ENCODE peak calls at places on chromosomes 13 and 19, in five cellular contexts. O, V, R, F and Q are unnamed samples. For H3K36me3, the result is how much of the 10 kb centered on the place peaks cover.

GRCh38 chr13:111526922-111527321 is 206.5 kb downstream of the TEX29 start:
- DNase-seq in O (no peak), F (no peak), R (no peak), V (no peak), Q (no peak)

GRCh38 chr13:73708393-73708985 is 425.7 kb downstream of the KLF12 start:
- DNase-seq in O (peak), V (peak), F (peak), R (peak), Q (no peak)

GRCh38 chr13:23618341-23618740 is 48.1 kb downstream of the TNFRSF19 start:
- DNase-seq in F (no peak), O (peak), R (peak), V (no peak), Q (no peak)

GRCh38 chr13:30334663-30335386 is 27.5 kb upstream of the KATNAL1 start:
- DNase-seq in V (no peak), F (no peak), O (peak), R (no peak), Q (no peak)

GRCh38 chr13:43244482-43244881 is 221.1 kb downstream of the DNAJC15 start:
- DNase-seq in V (no peak), R (no peak), F (no peak), O (no peak), Q (no peak)

GRCh38 chr19:41225238-41226052 is 6.4 kb downstream of the AXL start:
- DNase-seq in O (peak), V (peak), F (peak), R (peak), Q (no peak)

GRCh38 chr13:98482476-98483444 is 94.1 kb downstream of the STK24 start:
- DNase-seq in O (peak), F (peak), V (no peak), R (peak), Q (peak)

GRCh38 chr13:76672422-76672821 is 213.8 kb downstream of the KCTD12 start:
- DNase-seq in R (peak), V (no peak), O (peak), F (no peak), Q (no peak)

GRCh38 chr13:23750383-23751121 is 138.6 kb downstream of the MIPEP start:
- DNase-seq in O (peak), V (no peak), R (no peak), F (no peak), Q (no peak)

GRCh38 chr19:7349231-7349591 is 474 bp downstream of the ARHGEF18 start:
- DNase-seq in R (no peak), F (no peak), O (no peak), V (no peak), Q (no peak)

GRCh38 chr13:39982745-39983144 is 327.3 kb downstream of the COG6 start:
- DNase-seq in F (no peak), O (no peak), V (no peak), R (no peak), Q (peak)

GRCh38 chr19:40799558-40800338 is 757 bp downstream of the EGLN2 start:
- DNase-seq in F (no peak), O (no peak), R (no peak), V (no peak), Q (peak)

GRCh38 chr19:16509141-16510061 is 13.2 kb downstream of the C19orf44 start:
- DNase-seq in O (peak), F (no peak), V (no peak), R (peak), Q (peak)

GRCh38 chr13:75324413-75324940 is 157.5 kb downstream of the TBC1D4 start:
- DNase-seq in V (no peak), R (no peak), O (peak), F (no peak), Q (no peak)

GRCh38 chr13:88544836-88545235 is 873.7 kb downstream of the SLITRK5 start:
- DNase-seq in F (no peak), R (no peak), V (no peak), O (no peak), Q (no peak)

GRCh38 chr19:2483084-2483483 is 7.2 kb downstream of the GADD45B start:
- DNase-seq in R (no peak), V (no peak), O (no peak), F (no peak), Q (no peak)

GRCh38 chr13:42859760-42860159 is 78.4 kb downstream of the FAM216B start:
- DNase-seq in O (no peak), F (no peak), V (no peak), R (no peak), Q (no peak)

GRCh38 chr19:32652893-32653625 is 21.9 kb downstream of the ANKRD27 start:
- DNase-seq in V (no peak), O (peak), F (peak), R (no peak), Q (peak)

GRCh38 chr13:54637377-54637776 is 1608.8 kb downstream of the OLFM4 start:
- DNase-seq in O (no peak), V (no peak), F (no peak), R (no peak), Q (no peak)

GRCh38 chr19:6416658-6417405 is 7.8 kb downstream of the KHSRP start:
- DNase-seq in F (no peak), R (no peak), V (no peak), O (no peak), Q (no peak)

GRCh38 chr19:56114711-56115110 is 6.4 kb downstream of the ZNF787 start:
- DNase-seq in V (no peak), F (no peak), R (no peak), O (no peak), Q (no peak)

GRCh38 chr13:105050696-105051095 is 1484.8 kb downstream of the EFNB2 start:
- DNase-seq in R (no peak), F (no peak), V (no peak), O (peak), Q (no peak)

GRCh38 chr19:6078068-6078467 is 32.2 kb downstream of the RFX2 start:
- DNase-seq in R (no peak), F (no peak), V (no peak), O (no peak), Q (no peak)

GRCh38 chr19:1105217-1105872 is 1.6 kb downstream of the GPX4 start:
- DNase-seq in V (no peak), F (no peak), R (no peak), O (peak), Q (no peak)

GRCh38 chr13:97018029-97018819 is 23.9 kb upstream of the OXGR1 start:
- DNase-seq in V (peak), F (no peak), R (peak), O (peak), Q (peak)

GRCh38 chr19:17405250-17406038 is at the start of gene BST2:
- DNase-seq in O (peak), R (no peak), V (peak), F (peak), Q (peak)

GRCh38 chr19:16914421-16914820 is 25.6 kb downstream of the F2RL3 start:
- DNase-seq in V (no peak), R (no peak), O (no peak), F (no peak), Q (no peak)

GRCh38 chr19:55581145-55581827 is 638 bp upstream of the ZNF579 start:
- DNase-seq in R (no peak), O (no peak), F (no peak), V (no peak), Q (no peak)

GRCh38 chr19:42850981-42851717 is 28.4 kb downstream of the PSG1 start:
- DNase-seq in O (peak), V (no peak), F (no peak), R (peak), Q (peak)

GRCh38 chr19:53659292-53659691 is 27.5 kb downstream of the DPRX start:
- DNase-seq in O (no peak), F (no peak), R (peak), V (no peak), Q (no peak)

GRCh38 chr19:53657778-53658177 is 26.0 kb downstream of the DPRX start:
- DNase-seq in V (no peak), R (no peak), F (no peak), O (no peak), Q (no peak)

GRCh38 chr19:53657330-53657729 is 25.5 kb downstream of the DPRX start:
- DNase-seq in V (no peak), F (no peak), R (no peak), O (no peak), Q (no peak)

GRCh38 chr19:53652476-53652875 is 20.7 kb downstream of the DPRX start:
- DNase-seq in O (no peak), R (no peak), V (no peak), F (no peak), Q (no peak)

GRCh38 chr19:53655042-53655665 is 23.4 kb downstream of the DPRX start:
- DNase-seq in O (no peak), F (no peak), R (no peak), V (no peak), Q (no peak)
- H3K4me3 ChIP-seq in O (no peak), F (no peak), R (no peak), V (no peak), Q (no peak)

DNA sequence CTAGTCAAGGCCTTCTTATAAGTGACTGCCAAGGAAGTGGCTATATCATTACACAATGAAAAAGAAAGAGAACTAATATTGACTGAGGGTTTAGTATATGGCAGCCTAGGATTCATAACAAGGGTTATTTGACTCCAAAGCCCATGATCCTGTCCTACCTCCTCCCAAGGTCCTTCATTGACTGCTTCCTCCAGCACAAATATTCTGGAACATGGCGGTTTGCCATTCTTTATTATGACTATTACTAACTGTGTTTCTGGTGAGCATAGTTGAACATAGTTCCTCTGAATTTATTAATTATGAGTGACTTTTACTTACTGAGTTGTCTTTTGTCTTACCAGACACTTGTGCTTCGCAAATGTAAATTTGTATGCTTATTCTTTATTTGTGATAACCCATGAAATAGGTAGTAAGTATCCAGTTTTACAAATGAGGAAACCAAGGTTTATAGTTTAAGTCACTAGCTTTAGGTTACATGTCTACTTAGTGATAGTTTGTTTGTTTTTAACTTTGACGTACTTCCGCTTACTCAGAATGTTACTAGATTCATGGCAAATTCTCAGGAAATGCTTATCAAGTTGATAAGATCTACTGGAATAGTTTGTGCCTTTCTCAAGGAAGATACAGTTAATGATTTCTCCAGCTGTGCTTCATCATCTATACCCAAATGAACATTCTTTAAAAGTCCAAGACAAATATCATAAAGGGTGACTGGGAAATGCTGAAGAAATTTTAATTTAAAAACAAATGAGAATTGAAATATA is 15.5 kb upstream of the DCLK1 start:
- DNase-seq in O (no peak), R (no peak), V (no peak), F (no peak), Q (no peak)
- H3K36me3 ChIP-seq in O (under half), R (under half), V (under half), F (under half), Q (under half)

GRCh38 chr19:50059045-50059444 is 33.2 kb downstream of the ZNF473 start:
- DNase-seq in V (no peak), O (no peak), R (no peak), F (no peak), Q (no peak)
- H3K4me3 ChIP-seq in V (no peak), O (no peak), R (no peak), F (no peak), Q (no peak)

GRCh38 chr13:46373623-46374022 is 13.4 kb downstream of the RUBCNL start:
- DNase-seq in F (no peak), V (no peak), O (no peak), R (no peak), Q (no peak)

GRCh38 chr13:46374710-46375109 is 12.3 kb downstream of the RUBCNL start:
- DNase-seq in O (no peak), F (no peak), R (no peak), V (no peak), Q (no peak)

GRCh38 chr13:46369506-46370268 is 17.4 kb downstream of the RUBCNL start:
- DNase-seq in R (peak), O (peak), V (no peak), F (no peak), Q (no peak)

GRCh38 chr13:46367622-46368327 is 19.3 kb downstream of the RUBCNL start:
- DNase-seq in O (peak), R (peak), V (no peak), F (no peak), Q (no peak)

DNA sequence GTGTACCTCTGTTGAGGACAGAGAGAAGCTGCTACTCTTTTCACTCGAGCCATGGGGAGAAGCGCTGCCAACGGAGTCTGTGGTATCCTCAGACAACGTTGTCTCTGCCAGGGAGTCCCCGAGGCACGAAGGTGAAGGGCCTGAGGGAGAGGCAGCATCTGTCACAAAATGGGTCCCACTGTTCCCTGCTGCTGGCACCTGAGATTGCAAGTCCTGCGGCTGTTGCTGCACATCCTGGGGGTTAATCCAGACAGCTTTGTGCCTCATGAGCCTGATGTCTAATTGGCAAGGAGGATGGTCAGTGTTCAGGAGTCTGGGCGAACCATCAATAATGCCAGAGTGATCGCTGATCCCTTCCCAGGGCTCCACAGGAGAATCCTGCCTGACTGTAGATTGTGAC is 15.0 kb downstream of the RUBCNL start:
- DNase-seq in F (no peak), O (no peak), R (no peak), V (no peak), Q (no peak)
- H3K36me3 ChIP-seq in F (under half), O (under half), R (under half), V (under half), Q (under half)

GRCh38 chr19:45153339-45154063 is 7.3 kb downstream of the NKPD1 start:
- DNase-seq in F (peak), O (peak), R (no peak), V (peak), Q (peak)

GRCh38 chr19:45150180-45150579 is 10.6 kb downstream of the NKPD1 start:
- DNase-seq in V (no peak), F (no peak), O (no peak), R (no peak), Q (no peak)

GRCh38 chr19:45152504-45153338 is 8.1 kb downstream of the NKPD1 start:
- DNase-seq in F (peak), O (peak), V (peak), R (no peak), Q (peak)

GRCh38 chr19:45150731-45151725 is 9.8 kb downstream of the NKPD1 start:
- DNase-seq in V (no peak), F (no peak), R (peak), O (no peak), Q (no peak)

DNA sequence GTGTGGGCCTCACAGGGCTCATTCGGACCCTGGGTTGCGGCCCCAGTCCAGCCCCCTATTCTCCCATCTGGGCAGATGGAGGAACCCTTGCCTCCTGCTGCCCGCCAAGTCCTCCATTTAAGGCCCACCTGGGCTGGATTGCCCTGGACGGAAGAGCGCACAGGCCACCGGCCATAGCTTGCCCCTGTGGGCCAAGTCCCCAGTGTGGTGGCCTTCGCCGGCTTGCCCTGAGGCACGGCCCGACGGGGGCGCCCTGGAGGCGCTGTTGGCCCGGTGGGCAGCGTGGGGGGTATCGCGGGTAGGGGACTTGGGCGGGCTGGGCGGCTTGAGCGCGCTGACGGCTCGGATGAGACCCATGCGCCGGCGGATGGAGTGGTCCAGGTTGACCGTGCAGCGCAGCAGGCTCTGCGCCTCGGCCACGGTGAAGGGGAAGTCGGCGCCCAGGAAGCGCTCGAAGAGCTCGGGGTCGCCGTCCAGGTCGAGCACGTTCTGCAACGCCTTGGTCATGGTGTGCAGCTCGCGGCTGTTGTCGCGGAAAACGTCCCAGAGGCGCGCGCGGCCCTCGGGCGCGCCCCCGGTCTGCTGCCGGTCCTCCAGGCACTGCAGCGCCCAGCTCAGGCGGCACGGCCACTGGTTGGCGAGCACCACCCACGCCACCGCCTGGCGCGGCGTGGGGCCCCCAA is 8.8 kb downstream of the NKPD1 start:
- DNase-seq in F (no peak), O (no peak), R (no peak), V (no peak), Q (no peak)
- H3K4me3 ChIP-seq in F (no peak), O (peak), R (no peak), V (peak), Q (peak)

GRCh38 chr19:47143322-47144073 is 12.9 kb downstream of the SAE1 start:
- DNase-seq in F (no peak), R (no peak), O (no peak), V (no peak), Q (no peak)

GRCh38 chr19:47144630-47145029 is 14.0 kb downstream of the SAE1 start:
- DNase-seq in V (no peak), O (no peak), R (no peak), F (no peak), Q (no peak)

GRCh38 chr19:47145639-47146486 is 15.2 kb downstream of the SAE1 start:
- DNase-seq in V (no peak), O (no peak), R (no peak), F (no peak), Q (no peak)

GRCh38 chr19:47141695-47142094 is 11.1 kb downstream of the SAE1 start:
- DNase-seq in R (no peak), V (no peak), F (no peak), O (no peak), Q (no peak)

GRCh38 chr19:47142779-47143178 is 12.1 kb downstream of the SAE1 start:
- DNase-seq in R (peak), F (no peak), V (no peak), O (no peak), Q (no peak)
- H3K36me3 ChIP-seq in R (under half), F (under half), V (under half), O (under half), Q (half or more)

GRCh38 chr13:34654203-34654602 is 287.9 kb upstream of the NBEA start:
- DNase-seq in V (no peak), O (no peak), F (no peak), R (peak), Q (no peak)
- H3K4me3 ChIP-seq in V (no peak), O (no peak), F (no peak), R (no peak), Q (no peak)

DNA sequence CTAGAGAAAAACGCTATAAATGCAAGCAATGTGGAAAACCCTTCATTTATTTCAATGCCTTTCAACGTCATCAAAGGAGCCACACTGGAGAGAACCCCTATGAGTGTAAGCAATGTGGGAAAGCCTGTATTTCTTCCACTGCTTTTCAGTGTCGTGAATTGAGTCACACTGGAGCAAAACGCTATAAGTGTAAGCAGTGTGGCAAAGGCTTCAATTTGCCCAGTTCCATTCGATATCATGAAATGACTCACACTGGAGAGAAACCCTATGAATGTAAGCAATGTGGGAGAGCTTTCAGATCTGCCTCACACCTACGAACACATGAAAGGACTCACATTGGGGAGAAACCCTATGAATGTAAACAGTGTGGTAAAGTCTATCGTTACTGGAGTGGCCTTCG is 27.4 kb downstream of the ZNF20 start:
- DNase-seq in R (no peak), V (no peak), F (no peak), O (no peak), Q (no peak)
- H3K36me3 ChIP-seq in R (under half), V (under half), F (under half), O (under half), Q (under half)